ENCODE peak calls at places on chromosomes 12 and 14, in six cellular contexts. E, T, Y, I, L and B are unnamed samples. For H3K4me1, the result is how much of the 10 kb centered on the place peaks cover.

GRCh38 chr12:111437816-111438454 is 32.2 kb downstream of the SH2B3 start:
- DNase-seq in L (peak), I (no peak), Y (no peak), E (no peak), T (peak), B (peak)

GRCh38 chr12:39319180-39319579 is 123.7 kb downstream of the KIF21A start:
- DNase-seq in E (no peak), L (no peak), T (no peak), Y (no peak), I (no peak), B (no peak)

GRCh38 chr12:80838708-80839107 is 99.0 kb downstream of the LIN7A start:
- DNase-seq in I (no peak), T (no peak), L (no peak), E (no peak), Y (no peak), B (peak)

GRCh38 chr14:89638888-89639287 is 221.9 kb upstream of the FOXN3 start:
- DNase-seq in I (no peak), T (no peak), L (no peak), E (no peak), Y (no peak), B (no peak)

GRCh38 chr12:16348435-16349131 is 1.1 kb downstream of the MGST1 start:
- DNase-seq in L (peak), E (no peak), Y (no peak), T (no peak), I (no peak), B (no peak)

GRCh38 chr14:97233319-97233980 is 436.3 kb downstream of the VRK1 start:
- DNase-seq in L (no peak), T (no peak), E (no peak), Y (no peak), I (no peak), B (no peak)

GRCh38 chr14:97198813-97199212 is 401.6 kb downstream of the VRK1 start:
- DNase-seq in E (no peak), L (no peak), I (no peak), T (no peak), Y (no peak), B (no peak)

GRCh38 chr14:34650786-34651584 is 21.0 kb upstream of the SNX6 start:
- DNase-seq in I (no peak), T (no peak), L (peak), E (peak), Y (no peak), B (peak)

GRCh38 chr14:32381869-32382268 is 52.8 kb downstream of the AKAP6 start:
- DNase-seq in T (no peak), I (no peak), E (no peak), L (no peak), Y (no peak), B (no peak)

GRCh38 chr12:22467190-22467589 is 77.2 kb downstream of the C2CD5 start:
- DNase-seq in T (no peak), Y (no peak), E (no peak), L (peak), I (no peak), B (peak)

GRCh38 chr14:63045612-63046320 is 508 bp upstream of the KCNH5 start:
- DNase-seq in T (peak), Y (no peak), L (peak), I (peak), E (peak), B (peak)

GRCh38 chr12:100077367-100077766 is 65.3 kb downstream of the BLTP3B start:
- DNase-seq in T (no peak), I (no peak), Y (no peak), L (no peak), E (no peak), B (no peak)

GRCh38 chr14:37376944-37377609 is 179.3 kb downstream of the MIPOL1 start:
- DNase-seq in I (no peak), E (no peak), L (no peak), T (no peak), Y (no peak), B (no peak)

GRCh38 chr14:61126083-61126962 is 145.3 kb downstream of the SLC38A6 start:
- DNase-seq in I (no peak), E (peak), T (peak), Y (no peak), L (no peak), B (no peak)

GRCh38 chr14:24892730-24893059 is 157.3 kb downstream of the STXBP6 start:
- DNase-seq in E (no peak), I (no peak), Y (no peak), T (no peak), L (no peak), B (no peak)

GRCh38 chr14:104192146-104192882 is 53.9 kb downstream of the KIF26A start:
- DNase-seq in L (no peak), I (no peak), Y (no peak), E (no peak), T (no peak), B (no peak)

GRCh38 chr14:30587141-30587540 is 28.2 kb downstream of the G2E3 start:
- DNase-seq in L (no peak), T (no peak), I (no peak), Y (no peak), E (no peak), B (no peak)

GRCh38 chr12:1870998-1871917 is 47.2 kb downstream of the CACNA2D4 start:
- DNase-seq in E (no peak), T (peak), L (no peak), I (no peak), Y (no peak), B (no peak)

GRCh38 chr12:53538209-53538689 is 31.0 kb upstream of the NPFF start:
- DNase-seq in I (peak), L (peak), E (no peak), T (peak), Y (peak), B (peak)

GRCh38 chr14:72332054-72332453 is 399.8 kb downstream of the RGS6 start:
- DNase-seq in T (peak), L (no peak), Y (peak), E (peak), I (peak), B (no peak)

GRCh38 chr14:49923442-49923841 is 30.6 kb downstream of the ARF6 start:
- DNase-seq in Y (no peak), I (no peak), E (no peak), L (no peak), T (no peak), B (no peak)

GRCh38 chr12:93707836-93708235 is 30.7 kb downstream of the CRADD start:
- DNase-seq in L (peak), E (no peak), Y (no peak), T (no peak), I (no peak), B (peak)

GRCh38 chr12:26097046-26097878 is 27.6 kb downstream of the BHLHE41 start:
- DNase-seq in T (peak), E (peak), Y (peak), L (peak), I (peak), B (peak)

GRCh38 chr14:59455411-59455810 is 9.8 kb downstream of the GPR135 start:
- DNase-seq in E (no peak), L (peak), I (no peak), T (no peak), Y (no peak), B (peak)

GRCh38 chr12:29783773-29784666 is at the start of gene TMTC1:
- DNase-seq in L (peak), T (peak), Y (no peak), E (peak), I (peak), B (peak)

GRCh38 chr14:63367742-63368364 is 49.1 kb upstream of the GPHB5 start:
- DNase-seq in L (no peak), E (no peak), I (no peak), Y (no peak), T (no peak), B (no peak)

GRCh38 chr12:88703790-88704189 is 123.5 kb upstream of the KITLG start:
- DNase-seq in T (no peak), E (no peak), L (no peak), I (no peak), Y (no peak), B (peak)

GRCh38 chr14:73237219-73237785 is at the start of gene PAPLN:
- DNase-seq in L (no peak), T (no peak), I (no peak), Y (no peak), E (peak), B (no peak)

GRCh38 chr12:88219861-88220260 is 77.8 kb downstream of the TMTC3 start:
- DNase-seq in I (no peak), L (no peak), E (no peak), Y (no peak), T (no peak), B (no peak)

GRCh38 chr12:14902465-14902864 is 16.8 kb upstream of the MGP start:
- DNase-seq in Y (no peak), L (peak), E (no peak), I (no peak), T (no peak), B (no peak)

GRCh38 chr12:122022393-122023338 is 982 bp downstream of the BCL7A start:
- DNase-seq in E (no peak), I (no peak), L (no peak), T (no peak), Y (no peak), B (no peak)

GRCh38 chr12:43406797-43407196 is 145.2 kb downstream of the ADAMTS20 start:
- DNase-seq in L (no peak), Y (no peak), T (no peak), I (no peak), E (no peak), B (no peak)

GRCh38 chr14:35261774-35262173 is 30.4 kb upstream of the PSMA6 start:
- DNase-seq in E (no peak), I (no peak), Y (no peak), T (no peak), L (peak), B (no peak)

GRCh38 chr14:91244501-91244901 is at the start of gene GPR68:
- DNase-seq in L (peak), I (peak), Y (no peak), E (peak), T (peak), B (peak)

GRCh38 chr12:31773867-31774266 is 45.0 kb upstream of the AMN1 start:
- DNase-seq in Y (no peak), E (no peak), I (no peak), L (no peak), T (no peak), B (peak)

GRCh38 chr14:88621090-88621489 is 58.3 kb downstream of the ZC3H14 start:
- DNase-seq in E (no peak), Y (no peak), T (no peak), L (peak), I (no peak), B (no peak)

GRCh38 chr14:52272375-52272774 is 4.9 kb downstream of the PTGDR start:
- DNase-seq in L (peak), E (no peak), Y (no peak), T (no peak), I (no peak), B (no peak)

GRCh38 chr14:52269100-52269499 is 1.6 kb downstream of the PTGDR start:
- DNase-seq in E (no peak), T (no peak), Y (no peak), L (no peak), I (no peak), B (no peak)

GRCh38 chr14:52268191-52269061 is 928 bp downstream of the PTGDR start:
- DNase-seq in T (no peak), L (peak), I (no peak), Y (no peak), E (peak), B (peak)

GRCh38 chr14:52275372-52275771 is 7.9 kb downstream of the PTGDR start:
- DNase-seq in T (no peak), Y (no peak), I (no peak), L (no peak), E (no peak), B (no peak)

GRCh38 chr14:52271538-52271937 is 4.0 kb downstream of the PTGDR start:
- DNase-seq in Y (no peak), T (no peak), E (no peak), L (no peak), I (no peak), B (no peak)
- H3K4me1 ChIP-seq in Y (under half), T (under half), E (under half), L (under half), I (under half), B (under half)

DNA sequence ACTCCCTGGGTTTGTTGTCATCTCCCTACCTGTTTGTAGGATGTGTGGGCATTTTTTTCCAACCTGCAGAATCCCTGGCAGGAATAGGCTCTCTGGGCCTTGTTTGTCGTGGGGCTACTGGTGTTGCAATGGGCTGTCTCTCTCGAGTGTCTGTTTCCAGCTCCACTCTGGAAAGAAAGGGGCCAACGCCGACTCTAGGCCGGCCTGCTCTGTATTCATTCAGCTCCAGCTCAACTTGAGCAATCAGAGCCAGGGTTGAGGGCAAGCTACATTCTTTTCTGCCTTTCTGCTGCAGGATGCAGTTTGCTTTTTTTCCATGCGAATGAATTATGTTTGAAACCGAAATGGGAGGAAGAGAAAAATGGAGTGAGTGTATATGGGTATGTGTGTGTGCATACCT is 2.3 kb downstream of the JDP2 start:
- DNase-seq in E (peak), Y (no peak), I (no peak), T (peak), L (peak), B (no peak)
- H3K4me1 ChIP-seq in E (half or more), Y (under half), I (under half), T (under half), L (under half), B (under half)

GRCh38 chr12:96213869-96214268 is 19.7 kb downstream of the ELK3 start:
- DNase-seq in E (no peak), L (no peak), Y (no peak), T (peak), I (peak), B (no peak)
- H3K4me1 ChIP-seq in E (under half), L (under half), Y (under half), T (under half), I (under half), B (under half)

DNA sequence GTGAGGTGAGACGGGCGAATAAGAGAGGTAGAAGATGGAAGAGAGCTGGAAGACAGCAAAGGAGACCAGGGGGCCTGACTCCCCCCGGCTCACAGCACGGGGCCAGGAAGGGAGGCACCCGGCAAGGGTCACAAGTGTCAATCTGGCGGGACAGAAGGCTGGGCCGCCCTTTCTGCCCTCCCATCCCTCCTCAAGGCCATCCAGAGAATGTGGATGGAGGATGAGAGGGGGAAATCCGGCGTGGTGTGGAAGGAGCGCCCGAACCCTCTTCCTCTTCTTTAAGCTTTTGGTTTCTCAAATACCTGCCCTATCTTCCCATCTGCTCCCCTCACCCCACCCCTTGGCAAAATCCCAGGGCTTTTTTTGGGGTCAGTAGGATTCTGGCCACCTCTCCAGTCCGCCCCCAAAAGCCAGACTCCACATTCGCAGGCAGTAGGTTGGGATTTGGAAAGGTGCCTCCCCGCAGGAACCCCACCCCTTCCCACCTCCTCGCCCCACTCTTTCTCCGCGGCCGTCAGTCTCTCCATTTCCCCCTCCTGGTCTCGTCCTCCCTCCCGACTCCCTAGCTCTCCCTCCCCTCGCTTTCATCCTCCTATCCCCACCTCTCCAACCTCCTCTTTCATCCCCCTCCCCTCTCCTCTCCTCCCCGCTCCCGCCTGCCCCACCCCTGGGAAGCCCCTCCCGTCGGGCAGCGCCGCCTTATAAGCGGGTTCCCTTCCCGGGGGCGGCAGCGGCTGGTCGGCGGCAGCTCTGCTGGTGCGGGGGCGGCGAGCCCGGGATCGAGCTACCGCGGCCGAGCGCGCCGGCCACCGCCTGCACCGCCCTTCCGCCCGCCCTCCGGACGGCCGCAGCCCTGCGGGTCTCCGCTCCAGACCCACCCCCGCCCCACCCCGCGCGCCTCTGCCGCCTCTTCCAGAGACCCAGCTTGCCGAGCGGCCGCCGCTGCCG is at the start of gene PTMS:
- DNase-seq in I (peak), T (peak), E (peak), L (peak), Y (peak), B (peak)
- H3K4me1 ChIP-seq in I (under half), T (under half), E (under half), L (under half), Y (under half), B (under half)

DNA sequence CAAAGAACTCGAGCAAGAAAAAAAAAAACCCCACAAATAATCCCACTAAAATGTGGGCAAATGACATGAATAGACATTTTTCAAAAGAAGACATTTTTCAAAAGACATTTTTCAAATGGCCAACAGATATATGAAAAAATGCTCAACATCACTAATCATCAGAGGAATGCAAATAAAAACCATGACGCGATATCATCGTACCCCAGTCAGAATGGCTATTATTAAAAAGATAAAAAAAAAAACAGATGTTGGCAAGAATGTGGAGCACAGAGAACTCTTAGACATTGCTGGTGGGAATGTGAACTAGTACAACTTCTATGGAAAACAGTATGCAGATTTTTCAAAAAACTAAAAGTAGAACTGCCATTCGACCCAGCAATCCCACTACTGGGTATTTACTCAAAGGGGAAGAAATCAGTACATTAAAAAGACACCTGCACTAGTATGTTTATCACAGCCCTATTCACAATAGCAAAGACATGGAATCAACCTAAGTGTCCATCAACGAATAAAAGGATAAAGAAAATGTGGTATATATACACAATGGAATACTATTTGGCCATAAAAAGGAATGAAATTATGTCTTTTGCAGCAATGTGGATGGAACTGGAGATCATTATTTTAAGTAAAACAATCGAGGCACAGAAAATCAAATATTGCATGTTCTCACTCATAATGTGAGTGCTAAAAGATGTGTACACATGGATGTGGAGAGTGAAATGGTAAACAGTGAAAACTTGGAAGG is 16.3 kb downstream of the ZBTB39 start:
- DNase-seq in Y (no peak), I (no peak), L (no peak), E (no peak), T (no peak), B (no peak)
- H3K4me1 ChIP-seq in Y (under half), I (under half), L (under half), E (under half), T (under half), B (under half)

DNA sequence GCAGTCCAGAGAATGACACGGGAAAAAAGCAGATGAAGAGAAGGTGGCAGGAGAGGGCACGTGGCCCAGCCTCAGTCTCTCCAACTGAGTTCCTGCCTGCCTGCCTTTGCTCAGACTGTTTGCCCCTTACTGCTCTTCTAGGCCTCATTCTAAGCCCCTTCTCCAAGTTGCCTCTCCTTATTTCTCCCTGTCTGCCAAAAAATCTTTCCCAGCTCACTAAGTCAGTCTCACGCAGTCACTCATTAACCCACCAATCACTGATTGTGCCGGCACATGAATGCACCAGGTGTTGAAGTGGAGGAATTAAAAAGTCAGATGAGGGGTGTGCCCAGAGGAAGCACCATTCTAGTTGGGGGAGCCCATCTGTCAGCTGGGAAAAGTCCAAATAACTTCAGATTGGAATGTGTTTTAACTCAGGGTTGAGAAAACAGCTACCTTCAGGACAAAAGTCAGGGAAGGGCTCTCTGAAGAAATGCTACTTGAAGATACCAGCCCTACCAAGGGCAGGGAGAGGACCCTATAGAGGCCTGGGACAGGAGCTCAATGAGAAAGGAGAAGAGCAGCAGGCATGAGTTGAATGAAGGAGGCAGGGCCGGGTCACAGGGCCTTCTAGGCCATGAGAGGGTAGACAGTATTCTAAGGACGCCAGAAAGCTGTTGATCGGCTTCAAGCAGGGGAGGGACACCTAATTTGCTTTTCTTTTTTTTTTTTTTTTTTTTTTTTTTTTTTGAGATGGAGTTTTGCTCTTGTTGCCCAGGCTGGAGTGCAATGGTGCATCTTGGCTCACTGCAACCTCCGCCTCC is 40.9 kb downstream of the DAD1 start:
- DNase-seq in Y (no peak), E (no peak), I (no peak), T (no peak), L (no peak), B (no peak)
- H3K4me1 ChIP-seq in Y (under half), E (under half), I (under half), T (under half), L (under half), B (under half)

GRCh38 chr12:132603240-132604107 is 6.9 kb downstream of the LRCOL1 start:
- DNase-seq in E (no peak), I (no peak), T (no peak), Y (no peak), L (no peak), B (no peak)
- H3K4me1 ChIP-seq in E (under half), I (under half), T (under half), Y (under half), L (under half), B (under half)